ENCODE peak calls at places on chromosomes 4 and X, in ten cellular contexts. G is hepatocyte, U is body of pancreas, Y is tibial nerve, Q is endodermal cell, R is heart right ventricle, L is fibroblast of lung, S is heart left ventricle, D is upper lobe of right lung, X is coronary artery. P is an unnamed sample.

GRCh38 chr4:76571274-76571673 is 136.2 kb downstream of the SHROOM3 start:
- DNase-seq in Q (no peak), L (no peak), R (no peak), X (no peak), G (peak), Y (no peak), D (no peak), S (no peak), U (peak), P (no peak)

GRCh38 chrX:106286053-106286650 is 118.0 kb downstream of the PWWP3B start:
- DNase-seq in L (no peak), R (no peak), G (peak), D (no peak), X (no peak), Y (no peak), S (no peak), U (no peak), Q (no peak), P (no peak)

GRCh38 chrX:13452283-13452682 is 117.1 kb upstream of the EGFL6 start:
- DNase-seq in L (no peak), U (no peak), Y (no peak), R (no peak), X (no peak), Q (no peak), S (no peak), G (no peak), D (no peak), P (no peak)

GRCh38 chrX:1507511-1508463 is 29.2 kb downstream of the P2RY8 start:
- DNase-seq in Q (no peak), X (no peak), L (no peak), R (no peak), D (peak), S (no peak), Y (no peak), U (peak), G (no peak), P (no peak)

GRCh38 chr4:80646061-80646460 is 310.5 kb downstream of the CFAP299 start:
- DNase-seq in S (no peak), Q (no peak), X (no peak), D (no peak), R (no peak), L (no peak), G (no peak), Y (no peak), U (no peak), P (no peak)

GRCh38 chrX:39133971-39134370 is 332.7 kb downstream of the MID1IP1 start:
- DNase-seq in S (no peak), L (no peak), U (no peak), R (no peak), Y (no peak), G (peak), D (no peak), X (no peak), Q (peak), P (peak)

GRCh38 chrX:49079489-49080428 is at the start of gene WDR45:
- DNase-seq in G (peak), R (peak), L (peak), U (peak), Q (peak), D (peak), S (peak), Y (peak), X (peak), P (peak)

GRCh38 chr4:173185832-173186545 is 17.4 kb downstream of the GALNT7 start:
- DNase-seq in U (no peak), Q (no peak), D (no peak), Y (no peak), X (no peak), R (no peak), G (peak), L (peak), S (no peak), P (no peak)

GRCh38 chrX:113929004-113929403 is 654.9 kb upstream of the HTR2C start:
- DNase-seq in R (no peak), G (peak), X (no peak), L (peak), S (no peak), Q (peak), D (no peak), Y (no peak), U (peak), P (no peak)

GRCh38 chrX:34880656-34881055 is 61.9 kb upstream of the FAM47B start:
- DNase-seq in Y (no peak), D (no peak), X (no peak), R (no peak), S (no peak), G (no peak), L (peak), Q (no peak), U (no peak), P (no peak)

GRCh38 chr4:46931981-46932380 is 22.9 kb upstream of the COX7B2 start:
- DNase-seq in L (peak), Q (peak), U (peak), X (no peak), Y (no peak), D (no peak), R (peak), S (no peak), G (peak), P (no peak)

GRCh38 chr4:17323619-17324400 is 188.1 kb downstream of the QDPR start:
- DNase-seq in G (peak), R (no peak), D (no peak), S (no peak), U (no peak), X (no peak), L (peak), Y (no peak), Q (no peak), P (no peak)

GRCh38 chrX:85828771-85829170 is 218.6 kb downstream of the CHM start:
- DNase-seq in X (no peak), Q (no peak), S (no peak), Y (no peak), U (no peak), L (no peak), G (no peak), D (no peak), R (no peak), P (no peak)

GRCh38 chrX:41384041-41384705 is 50.2 kb downstream of the DDX3X start:
- DNase-seq in R (peak), X (no peak), L (peak), U (peak), Q (no peak), D (peak), Y (peak), S (peak), G (peak), P (peak)

GRCh38 chrX:130285710-130286109 is 17.0 kb upstream of the ZNF280C start:
- DNase-seq in Y (no peak), X (no peak), R (no peak), Q (no peak), L (no peak), D (no peak), U (no peak), G (no peak), S (no peak), P (no peak)

GRCh38 chr4:16684083-16684482 is 214.4 kb downstream of the LDB2 start:
- DNase-seq in S (no peak), X (no peak), L (peak), U (no peak), G (peak), Y (no peak), D (no peak), R (peak), Q (no peak), P (no peak)

GRCh38 chr4:80461412-80461811 is 125.9 kb downstream of the CFAP299 start:
- DNase-seq in Y (no peak), G (no peak), S (no peak), Q (no peak), X (no peak), L (no peak), U (no peak), R (no peak), D (no peak), P (no peak)

GRCh38 chrX:37685452-37686347 is at the start of gene XK:
- DNase-seq in U (peak), X (peak), G (peak), R (peak), L (peak), D (peak), Y (no peak), S (peak), Q (peak), P (no peak)

GRCh38 chr4:31461425-31461824 is 741.3 kb downstream of the PCDH7 start:
- DNase-seq in D (no peak), U (no peak), R (no peak), G (no peak), X (no peak), Y (no peak), Q (no peak), S (no peak), L (peak), P (no peak)

GRCh38 chr4:23001478-23001877 is 308.7 kb downstream of the GBA3 start:
- DNase-seq in L (no peak), G (no peak), U (no peak), R (no peak), Q (no peak), Y (no peak), X (no peak), S (no peak), D (no peak), P (no peak)

GRCh38 chr4:170137466-170137865 is 47.7 kb upstream of the AADAT start:
- DNase-seq in L (no peak), G (no peak), U (no peak), S (no peak), X (no peak), D (no peak), Q (no peak), R (no peak), Y (no peak), P (no peak)

GRCh38 chrX:131577433-131577832 is 33.6 kb downstream of the OR13H1 start:
- DNase-seq in R (no peak), Q (no peak), G (no peak), Y (no peak), L (no peak), D (no peak), U (no peak), S (no peak), X (no peak), P (no peak)

GRCh38 chr4:151865327-151865726 is 104.5 kb upstream of the GATB start:
- DNase-seq in U (peak), Y (peak), G (no peak), Q (no peak), X (no peak), S (peak), L (no peak), D (peak), R (peak), P (no peak)

GRCh38 chrX:12999422-12999821 is 24.5 kb downstream of the TMSB4X start:
- DNase-seq in G (no peak), S (no peak), Q (no peak), L (no peak), Y (no peak), D (no peak), R (no peak), U (no peak), X (no peak), P (peak)

GRCh38 chrX:49165901-49166881 is 3.6 kb downstream of the MAGIX start:
- DNase-seq in U (peak), S (peak), R (peak), L (peak), D (peak), Y (peak), G (peak), Q (peak), X (peak), P (peak)

GRCh38 chr4:6502747-6503465 is 30.5 kb upstream of the PPP2R2C start:
- DNase-seq in D (no peak), Y (no peak), Q (no peak), S (no peak), G (no peak), L (no peak), R (no peak), U (no peak), X (peak), P (no peak)

GRCh38 chr4:177455591-177455990 is 13.4 kb upstream of the AGA start:
- DNase-seq in Q (no peak), R (no peak), D (no peak), X (no peak), S (no peak), G (peak), Y (no peak), L (peak), U (no peak), P (no peak)

GRCh38 chr4:143215873-143216272 is 31.2 kb downstream of the USP38 start:
- DNase-seq in S (no peak), U (no peak), L (no peak), R (no peak), Q (no peak), D (no peak), Y (no peak), G (no peak), X (no peak), P (no peak)

GRCh38 chrX:47618923-47619485 is 653 bp downstream of the SYN1 start:
- DNase-seq in L (no peak), X (no peak), U (no peak), Q (no peak), S (no peak), G (no peak), R (no peak), Y (no peak), D (no peak), P (no peak)

GRCh38 chr4:6582889-6583504 is 8.0 kb downstream of the MAN2B2 start:
- DNase-seq in X (no peak), Y (no peak), S (no peak), Q (peak), D (no peak), G (no peak), L (peak), U (no peak), R (no peak), P (no peak)

GRCh38 chrX:40175416-40176255 is 77.9 kb upstream of the BCOR start:
- DNase-seq in R (peak), Y (no peak), S (peak), D (peak), Q (peak), U (peak), L (peak), X (no peak), G (peak), P (peak)

GRCh38 chr4:73662709-73663546 is 42.7 kb upstream of the RASSF6 start:
- DNase-seq in Q (no peak), Y (no peak), D (no peak), G (peak), L (peak), X (no peak), U (no peak), R (no peak), S (no peak), P (no peak)

GRCh38 chr4:83358410-83358809 is 23.8 kb upstream of the HPSE start:
- DNase-seq in X (no peak), L (peak), R (no peak), G (peak), S (no peak), D (no peak), Y (no peak), Q (no peak), U (no peak), P (no peak)

GRCh38 chrX:123976671-123977316 is 15.3 kb downstream of the STAG2 start:
- DNase-seq in D (no peak), R (no peak), Q (no peak), Y (no peak), L (peak), S (no peak), U (peak), G (peak), X (no peak), P (no peak)

GRCh38 chrX:11629593-11630211 is 36.0 kb downstream of the ARHGAP6 start:
- DNase-seq in U (peak), Y (peak), D (no peak), R (peak), S (peak), X (no peak), Q (peak), G (no peak), L (peak), P (no peak)

GRCh38 chr4:118799235-118799932 is 36.5 kb downstream of the SEC24D start:
- DNase-seq in D (no peak), G (no peak), Q (no peak), R (no peak), S (no peak), U (no peak), X (no peak), Y (no peak), L (no peak), P (no peak)

GRCh38 chr4:188854451-188854850 is 715.2 kb downstream of the TRIML1 start:
- DNase-seq in L (peak), S (no peak), D (no peak), X (no peak), R (no peak), U (no peak), Q (no peak), G (no peak), Y (no peak), P (no peak)

GRCh38 chrX:3257471-3257870 is 89.0 kb downstream of the MXRA5 start:
- DNase-seq in Y (no peak), D (no peak), S (no peak), R (no peak), X (no peak), G (no peak), Q (no peak), L (no peak), U (no peak), P (no peak)
- H3K27ac ChIP-seq in Y (no peak), D (no peak), S (no peak), R (no peak), X (no peak), G (no peak), Q (no peak), L (no peak), U (no peak), P (no peak)

GRCh38 chr4:54664400-54664799 is 6.6 kb downstream of the KIT start:
- DNase-seq in Q (no peak), Y (no peak), S (no peak), L (no peak), G (no peak), D (no peak), U (no peak), X (no peak), R (no peak), P (no peak)

GRCh38 chr4:54668031-54668611 is 10.4 kb downstream of the KIT start:
- DNase-seq in S (no peak), G (no peak), R (no peak), D (no peak), X (no peak), L (no peak), U (no peak), Y (no peak), Q (peak), P (no peak)

GRCh38 chr4:54669831-54670230 is 12.1 kb downstream of the KIT start:
- DNase-seq in U (no peak), G (no peak), R (no peak), Y (no peak), D (no peak), S (no peak), L (no peak), Q (peak), X (no peak), P (no peak)
- TF ChIP-seq CTCF in U (no peak), G (no peak), R (no peak), Y (no peak), D (no peak), S (no peak), L (no peak), Q (peak), X (no peak), P (no peak)

DNA sequence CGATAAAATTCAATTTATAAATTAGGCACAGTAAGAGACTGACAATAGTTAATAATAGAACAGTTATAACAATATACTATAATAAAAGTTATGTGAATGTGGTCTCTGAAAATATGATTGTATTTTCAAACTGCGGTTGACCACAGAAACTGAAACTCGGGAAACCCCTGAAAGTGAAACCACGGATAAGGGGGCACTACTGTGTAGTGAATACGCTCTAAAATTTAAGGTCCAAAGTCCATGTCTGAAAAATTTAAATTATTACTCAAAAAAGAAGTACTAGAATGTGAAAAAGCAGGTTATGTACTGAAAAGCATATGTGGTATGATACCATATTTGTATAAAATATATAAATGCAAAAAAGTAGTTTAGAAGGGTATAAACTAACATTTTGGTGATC is 1.9 kb downstream of the SMIM14 start:
- DNase-seq in U (no peak), L (peak), Q (no peak), S (no peak), R (peak), X (no peak), G (no peak), D (no peak), Y (no peak), P (no peak)
- H3K27ac ChIP-seq in U (no peak), L (peak), Q (no peak), S (peak), R (peak), X (peak), G (peak), D (peak), Y (peak), P (no peak)

DNA sequence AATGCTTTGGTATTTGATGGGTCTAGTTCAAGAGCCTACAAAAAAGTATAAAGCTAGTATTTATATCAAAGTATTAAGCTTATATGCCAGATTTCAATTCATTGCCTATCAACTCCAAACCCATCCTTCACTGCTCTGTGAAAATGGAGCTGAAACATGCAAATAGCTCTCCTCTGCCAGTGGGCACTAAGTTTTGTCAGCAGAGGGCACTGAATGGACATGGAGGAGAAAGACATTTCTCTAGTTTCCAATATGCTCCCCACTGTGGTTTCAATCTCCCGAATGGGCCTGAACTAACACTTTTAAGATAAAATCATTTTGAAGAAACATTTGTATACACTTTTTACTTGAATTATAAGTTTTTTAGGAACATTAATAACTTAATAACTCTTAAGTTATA is 12.4 kb downstream of the PPID start:
- DNase-seq in S (no peak), U (no peak), D (no peak), Q (no peak), R (no peak), Y (no peak), L (peak), X (no peak), G (no peak), P (no peak)
- TF ChIP-seq CTCF in S (no peak), U (no peak), D (no peak), Q (peak), R (no peak), Y (no peak), L (no peak), X (no peak), G (no peak), P (no peak)